ENCODE peak calls at places on chromosomes 12 and 14, in five cellular contexts. N, D, X, W and Y are unnamed samples.

GRCh38 chr14:38549549-38549948 is 293.7 kb upstream of the CLEC14A start:
- DNase-seq in N (no peak), X (no peak), D (no peak), W (no peak), Y (no peak)

GRCh38 chr12:93569656-93570551 is 2.6 kb upstream of the SOCS2 start:
- DNase-seq in N (peak), X (peak), W (peak), D (peak), Y (peak)

GRCh38 chr12:8057839-8058238 is 8.3 kb downstream of the C3AR1 start:
- DNase-seq in W (no peak), N (no peak), D (peak), X (no peak), Y (no peak)

GRCh38 chr12:93502802-93503623 is 35.7 kb downstream of the MRPL42 start:
- DNase-seq in N (no peak), X (no peak), W (peak), D (peak), Y (no peak)

GRCh38 chr14:75297417-75298040 is 18.9 kb downstream of the FOS start:
- DNase-seq in D (no peak), X (no peak), W (no peak), N (peak), Y (no peak)

GRCh38 chr12:68270358-68270757 is 17.0 kb upstream of the IL22 start:
- DNase-seq in W (no peak), X (no peak), D (no peak), N (no peak), Y (no peak)

GRCh38 chr14:91324606-91324950 is 80.1 kb upstream of the GPR68 start:
- DNase-seq in X (no peak), W (no peak), D (no peak), N (no peak), Y (no peak)

GRCh38 chr14:52913271-52913670 is 37.6 kb downstream of the FERMT2 start:
- DNase-seq in W (no peak), D (peak), N (no peak), X (no peak), Y (no peak)

GRCh38 chr12:109500406-109501185 is 23.2 kb downstream of the UBE3B start:
- DNase-seq in W (no peak), N (no peak), X (no peak), D (no peak), Y (no peak)

GRCh38 chr12:2691340-2692111 is 103.2 kb upstream of the FKBP4 start:
- DNase-seq in D (no peak), W (no peak), X (no peak), N (no peak), Y (no peak)

GRCh38 chr14:24235804-24236688 is 3.3 kb downstream of the GMPR2 start:
- DNase-seq in N (no peak), X (no peak), D (no peak), W (no peak), Y (no peak)

GRCh38 chr12:96513681-96514080 is 24.3 kb downstream of the CFAP54 start:
- DNase-seq in W (no peak), X (no peak), D (peak), N (no peak), Y (no peak)

GRCh38 chr14:68979722-68980552 is 835 bp upstream of the ACTN1 start:
- DNase-seq in N (peak), X (peak), W (peak), D (peak), Y (no peak)

GRCh38 chr12:8947737-8948136 is 1.7 kb downstream of the M6PR start:
- DNase-seq in N (no peak), W (no peak), X (no peak), D (no peak), Y (no peak)

GRCh38 chr14:90019824-90020523 is 41.8 kb upstream of the KCNK13 start:
- DNase-seq in D (no peak), N (no peak), W (no peak), X (no peak), Y (no peak)

GRCh38 chr12:28222959-28223662 is 32.9 kb downstream of the CCDC91 start:
- DNase-seq in X (no peak), D (no peak), N (no peak), W (no peak), Y (no peak)

GRCh38 chr14:91232631-91233030 is 11.9 kb downstream of the GPR68 start:
- DNase-seq in D (no peak), W (no peak), X (no peak), N (no peak), Y (no peak)

GRCh38 chr12:72390146-72390545 is 118.0 kb downstream of the TRHDE start:
- DNase-seq in W (no peak), N (no peak), D (no peak), X (no peak), Y (no peak)

GRCh38 chr14:20613094-20614037 is 22.2 kb upstream of the RNASE12 start:
- DNase-seq in D (peak), W (peak), N (peak), X (peak), Y (peak)
- TF ChIP-seq POLR2A in D (no peak), W (no peak), N (no peak), X (no peak), Y (no peak)

GRCh38 chr12:112018571-112019237 is 5.5 kb downstream of the ERP29 start:
- DNase-seq in X (no peak), D (peak), W (no peak), N (no peak), Y (no peak)

GRCh38 chr12:112023759-112024396 is 10.7 kb downstream of the ERP29 start:
- DNase-seq in X (no peak), D (no peak), W (no peak), N (no peak), Y (no peak)

GRCh38 chr12:112017041-112017440 is 3.8 kb downstream of the ERP29 start:
- DNase-seq in X (no peak), W (no peak), D (no peak), N (no peak), Y (no peak)

GRCh38 chr12:112022241-112023016 is 9.2 kb downstream of the ERP29 start:
- DNase-seq in W (no peak), D (no peak), X (no peak), N (no peak), Y (no peak)

DNA sequence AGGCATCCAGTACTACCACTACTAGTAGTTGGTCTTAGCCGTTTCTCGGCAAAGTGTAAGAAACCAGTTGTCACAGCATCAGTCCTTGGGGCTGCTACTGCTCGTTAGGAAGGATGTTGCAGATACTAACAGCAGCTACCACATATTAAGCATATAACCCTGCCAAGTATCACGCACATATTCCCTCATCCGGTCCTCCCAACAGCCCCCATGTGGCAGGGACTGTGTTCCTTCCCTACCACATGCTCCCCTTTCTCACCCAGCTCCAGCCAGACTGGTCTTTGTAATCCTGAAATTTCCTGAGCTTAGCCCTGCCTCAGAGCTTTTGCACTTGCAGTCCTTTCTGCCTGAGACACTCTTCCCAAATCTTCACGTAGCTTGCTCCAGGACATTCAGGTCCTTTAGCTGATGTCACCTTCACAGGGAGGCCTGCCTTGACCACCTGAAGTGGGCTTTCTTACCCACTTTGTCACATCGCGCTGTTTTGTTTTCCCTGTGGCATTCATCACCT is 7.8 kb downstream of the ERP29 start:
- DNase-seq in D (no peak), X (no peak), N (no peak), W (no peak), Y (no peak)
- TF ChIP-seq POLR2A in D (no peak), X (no peak), N (no peak), W (no peak), Y (no peak)

GRCh38 chr14:51614707-51615106 is 37.0 kb upstream of the FRMD6 start:
- DNase-seq in X (no peak), N (no peak), W (no peak), D (peak), Y (no peak)
- TF ChIP-seq POLR2A in X (no peak), N (no peak), W (no peak), D (no peak), Y (no peak)

GRCh38 chr12:22541496-22541895 is 2.8 kb downstream of the C2CD5 start:
- DNase-seq in N (no peak), X (no peak), W (no peak), D (no peak), Y (no peak)

GRCh38 chr12:22539055-22539454 is 5.3 kb downstream of the C2CD5 start:
- DNase-seq in N (no peak), W (no peak), X (no peak), D (no peak), Y (no peak)

GRCh38 chr12:22543246-22544037 is 900 bp downstream of the C2CD5 start:
- DNase-seq in W (peak), N (peak), X (no peak), D (peak), Y (peak)

GRCh38 chr12:22538336-22538735 is 6.0 kb downstream of the C2CD5 start:
- DNase-seq in X (no peak), W (no peak), N (no peak), D (peak), Y (no peak)

GRCh38 chr12:22544038-22544979 is at the start of gene C2CD5:
- DNase-seq in D (peak), X (peak), W (peak), N (peak), Y (peak)
- TF ChIP-seq POLR2A in D (peak), X (peak), W (peak), N (no peak), Y (no peak)

GRCh38 chr12:51177897-51178296 is 5.0 kb upstream of the TFCP2 start:
- DNase-seq in N (no peak), W (no peak), D (no peak), X (no peak), Y (no peak)

GRCh38 chr12:51174501-51174900 is 1.6 kb upstream of the TFCP2 start:
- DNase-seq in D (no peak), N (no peak), X (no peak), W (no peak), Y (no peak)

GRCh38 chr12:51171884-51172514 is 936 bp downstream of the TFCP2 start:
- DNase-seq in D (peak), W (no peak), X (no peak), N (no peak), Y (no peak)

DNA sequence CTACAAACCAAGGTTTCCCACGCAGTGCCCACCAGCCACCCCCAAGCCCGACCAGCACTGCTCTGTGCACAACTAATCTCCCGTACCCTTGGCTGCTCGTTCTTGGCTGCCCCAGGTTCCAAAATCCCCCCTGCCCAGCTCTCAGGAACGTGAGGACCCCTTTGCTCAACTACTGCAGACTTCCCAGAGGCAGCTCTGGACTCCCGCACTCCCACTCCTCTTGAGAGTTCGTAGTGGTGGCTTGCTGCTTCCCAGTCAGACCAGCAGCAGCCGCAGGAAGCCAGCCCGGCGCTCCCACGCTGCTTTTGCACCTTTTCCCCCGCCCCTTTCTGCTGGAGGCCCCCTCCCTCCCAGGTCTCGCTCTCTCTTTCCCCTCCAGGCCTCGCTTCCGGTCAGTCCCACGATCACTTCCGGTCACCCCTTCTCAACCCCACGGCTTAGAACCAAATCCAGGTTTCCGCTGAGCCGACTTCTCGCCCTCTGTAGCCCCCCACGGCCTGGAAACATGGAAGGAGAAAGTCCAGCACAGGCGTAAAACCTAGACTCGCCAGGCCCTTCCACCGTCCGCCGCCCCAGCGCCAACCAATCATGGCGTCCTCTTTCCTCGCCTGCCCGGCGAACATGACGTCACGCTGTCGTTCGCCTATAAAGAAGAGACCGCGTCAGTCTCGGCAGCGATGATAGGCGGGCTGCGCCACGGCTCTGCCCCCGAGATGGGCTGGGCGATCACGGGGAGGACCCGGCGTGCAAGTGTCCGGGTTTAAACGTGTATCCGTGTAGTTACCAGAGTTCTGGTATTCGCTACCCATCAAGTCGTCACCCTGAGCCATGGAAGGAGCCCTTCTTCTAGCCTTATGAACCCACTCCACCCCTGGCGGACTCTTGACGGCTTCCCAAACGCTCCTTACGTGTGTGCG is at the start of gene TFCP2:
- DNase-seq in X (peak), D (peak), W (peak), N (peak), Y (peak)
- TF ChIP-seq POLR2A in X (peak), D (peak), W (peak), N (peak), Y (no peak)

GRCh38 chr14:100813291-100813690 is 12.6 kb upstream of the MEG3 start:
- DNase-seq in X (no peak), D (no peak), W (no peak), N (no peak), Y (no peak)
- TF ChIP-seq POLR2A in X (no peak), D (no peak), W (no peak), N (no peak), Y (no peak)

GRCh38 chr14:55425091-55425490 is 13.5 kb upstream of the ATG14 start:
- DNase-seq in D (no peak), X (no peak), W (no peak), N (no peak), Y (no peak)

GRCh38 chr14:55419663-55420062 is 8.0 kb upstream of the ATG14 start:
- DNase-seq in D (no peak), W (no peak), N (no peak), X (no peak), Y (no peak)

GRCh38 chr14:55427439-55427838 is 13.0 kb downstream of the TBPL2 start:
- DNase-seq in W (no peak), D (no peak), X (no peak), N (no peak), Y (no peak)

GRCh38 chr14:55426881-55427280 is 13.5 kb downstream of the TBPL2 start:
- DNase-seq in X (no peak), D (no peak), N (no peak), W (no peak), Y (no peak)

GRCh38 chr14:55423969-55424368 is 12.3 kb upstream of the ATG14 start:
- DNase-seq in D (no peak), N (no peak), X (no peak), W (no peak), Y (no peak)
- TF ChIP-seq POLR2A in D (no peak), N (no peak), X (no peak), W (no peak), Y (no peak)

GRCh38 chr14:93005135-93005813 is 82.3 kb downstream of the CHGA start:
- DNase-seq in X (no peak), D (no peak), W (no peak), N (no peak), Y (no peak)

GRCh38 chr14:93004699-93005082 is 81.7 kb downstream of the CHGA start:
- DNase-seq in D (no peak), N (no peak), W (no peak), X (no peak), Y (no peak)

GRCh38 chr14:93007225-93007997 is 84.5 kb downstream of the CHGA start:
- DNase-seq in N (peak), D (peak), X (no peak), W (peak), Y (no peak)

GRCh38 chr14:93006484-93007128 is 83.7 kb downstream of the CHGA start:
- DNase-seq in W (no peak), D (no peak), X (no peak), N (no peak), Y (no peak)

GRCh38 chr14:93005838-93006237 is 82.9 kb downstream of the CHGA start:
- DNase-seq in N (no peak), D (no peak), W (no peak), X (no peak), Y (no peak)
- TF ChIP-seq POLR2A in N (no peak), D (no peak), W (no peak), X (no peak), Y (no peak)

DNA sequence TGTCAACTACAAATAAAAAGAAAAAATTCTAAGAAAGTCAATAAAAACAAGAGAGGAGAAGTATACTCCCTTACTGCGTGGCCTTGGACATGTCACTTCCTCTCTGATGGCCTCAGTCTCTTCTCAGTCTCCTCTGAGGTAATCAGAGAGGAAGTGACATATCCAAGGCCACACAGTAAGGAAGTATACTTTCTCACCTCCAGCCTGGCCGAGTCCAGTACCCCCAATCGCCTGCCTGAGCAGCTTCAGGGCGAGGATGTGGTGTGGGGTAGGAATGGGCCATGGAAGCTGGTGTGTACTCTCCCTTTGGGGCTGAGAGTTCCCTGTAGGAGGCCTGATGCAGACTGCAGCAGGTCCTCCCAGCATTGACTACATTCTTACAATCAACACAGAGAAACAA is 15.8 kb downstream of the VDR start:
- DNase-seq in X (no peak), D (no peak), N (no peak), W (no peak), Y (peak)
- TF ChIP-seq POLR2A in X (no peak), D (no peak), N (no peak), W (no peak), Y (no peak)

DNA sequence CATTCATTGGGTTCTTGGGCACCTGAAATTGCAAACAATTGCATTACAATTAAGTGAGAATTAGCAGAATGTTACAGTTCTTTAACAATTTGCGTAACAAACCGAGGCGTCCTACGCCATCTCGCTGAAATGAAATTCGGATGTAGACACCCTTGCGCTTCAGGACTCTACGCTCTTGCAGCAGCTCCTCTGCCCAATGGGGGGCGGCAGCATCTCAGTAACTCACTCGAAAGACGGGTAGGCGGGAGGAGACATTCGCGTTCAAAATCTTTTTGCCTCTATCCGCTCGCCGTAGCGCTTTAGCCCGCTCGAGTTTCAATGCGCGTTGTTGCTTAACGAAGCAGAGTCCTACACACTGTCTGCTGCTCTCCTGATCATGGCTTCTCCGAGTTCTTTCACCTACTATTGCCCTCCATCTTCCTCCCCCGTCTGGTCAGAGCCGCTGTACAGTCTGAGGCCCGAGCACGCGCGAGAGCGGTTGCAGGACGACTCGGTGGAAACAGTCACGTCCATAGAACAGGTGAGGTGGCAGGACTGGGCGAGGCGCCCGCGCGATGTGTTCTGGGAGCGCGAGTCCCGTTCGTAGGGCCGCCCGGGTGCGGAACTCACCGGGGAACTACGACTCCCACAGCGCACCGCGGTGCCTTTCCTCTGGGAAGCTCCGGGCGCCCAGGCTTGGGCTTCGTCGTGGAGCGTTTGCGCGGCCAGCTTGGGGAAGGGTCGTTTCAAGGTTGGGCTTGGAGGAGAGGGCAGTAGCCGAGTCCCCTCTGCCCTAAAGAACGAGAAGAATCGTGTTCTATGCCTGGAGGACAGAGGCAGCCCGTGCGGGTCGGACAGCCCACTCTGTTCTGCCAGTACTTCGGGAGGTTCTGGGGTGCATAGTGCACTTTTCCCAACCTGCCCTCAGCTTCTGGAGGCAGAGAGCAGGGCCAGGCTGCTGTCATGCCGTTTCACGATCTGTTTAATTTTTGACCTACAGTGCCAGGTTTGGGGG is at the start of gene FNTB:
- DNase-seq in N (peak), D (peak), W (peak), X (peak), Y (peak)
- TF ChIP-seq POLR2A in N (no peak), D (peak), W (peak), X (peak), Y (no peak)